ENCODE peak calls at places on chromosomes 6 and 20, in nine cellular contexts. One of them, this sample, is unnamed.

GRCh38 chr20:51756653-51757052 is 11.5 kb downstream of the ATP9A start:
- DNase-seq in IMR-90: no peak
- DNase-seq in fibroblast of lung: no peak
- DNase-seq in neuronal stem cell: no peak
- DNase-seq in HCT116: no peak
- DNase-seq in psoas muscle: no peak
- DNase-seq in CD4-positive, alpha-beta T cell: no peak
- DNase-seq in cardiac muscle cell: no peak
- DNase-seq in CD8-positive, alpha-beta T cell: no peak
- DNase-seq in this sample: no peak

GRCh38 chr20:41436679-41437078 is 70.1 kb upstream of the EMILIN3 start:
- DNase-seq in CD8-positive, alpha-beta T cell: no peak
- DNase-seq in neuronal stem cell: no peak
- DNase-seq in CD4-positive, alpha-beta T cell: no peak
- DNase-seq in HCT116: no peak
- DNase-seq in psoas muscle: no peak
- DNase-seq in IMR-90: peak; percentile 88
- DNase-seq in fibroblast of lung: peak; percentile 77
- DNase-seq in cardiac muscle cell: peak; percentile 78
- DNase-seq in this sample: peak; percentile 6

GRCh38 chr6:15352884-15353283 is 107.0 kb downstream of the JARID2 start:
- DNase-seq in IMR-90: peak; percentile 42
- DNase-seq in fibroblast of lung: peak; percentile 63
- DNase-seq in cardiac muscle cell: peak; percentile 44
- DNase-seq in psoas muscle: no peak
- DNase-seq in neuronal stem cell: no peak
- DNase-seq in CD4-positive, alpha-beta T cell: no peak
- DNase-seq in HCT116: no peak
- DNase-seq in CD8-positive, alpha-beta T cell: no peak
- DNase-seq in this sample: no peak

GRCh38 chr6:130890531-130890950 is 63.3 kb downstream of the SMLR1 start:
- DNase-seq in neuronal stem cell: no peak
- DNase-seq in CD4-positive, alpha-beta T cell: no peak
- DNase-seq in HCT116: no peak
- DNase-seq in fibroblast of lung: peak; percentile 94
- DNase-seq in CD8-positive, alpha-beta T cell: no peak
- DNase-seq in cardiac muscle cell: peak; percentile 7
- DNase-seq in psoas muscle: no peak
- DNase-seq in IMR-90: peak; percentile 96
- DNase-seq in this sample: peak; percentile 77

GRCh38 chr20:46423882-46424482 is 17.6 kb upstream of the ELMO2 start:
- DNase-seq in neuronal stem cell: no peak
- DNase-seq in CD4-positive, alpha-beta T cell: no peak
- DNase-seq in psoas muscle: no peak
- DNase-seq in IMR-90: no peak
- DNase-seq in cardiac muscle cell: peak; percentile 40
- DNase-seq in fibroblast of lung: no peak
- DNase-seq in HCT116: no peak
- DNase-seq in CD8-positive, alpha-beta T cell: no peak
- DNase-seq in this sample: no peak

GRCh38 chr20:60055740-60056139 is 97.5 kb downstream of the CDH26 start:
- DNase-seq in CD4-positive, alpha-beta T cell: no peak
- DNase-seq in neuronal stem cell: no peak
- DNase-seq in fibroblast of lung: no peak
- DNase-seq in psoas muscle: no peak
- DNase-seq in cardiac muscle cell: peak; percentile 10
- DNase-seq in HCT116: no peak
- DNase-seq in CD8-positive, alpha-beta T cell: peak; percentile 68
- DNase-seq in IMR-90: no peak
- DNase-seq in this sample: no peak

GRCh38 chr6:36962874-36963273 is 8.3 kb downstream of the PI16 start:
- DNase-seq in IMR-90: peak; percentile 51
- DNase-seq in fibroblast of lung: peak; percentile 57
- DNase-seq in psoas muscle: peak; percentile 83
- DNase-seq in neuronal stem cell: peak; percentile 71
- DNase-seq in CD4-positive, alpha-beta T cell: peak; percentile 75
- DNase-seq in CD8-positive, alpha-beta T cell: peak; percentile 76
- DNase-seq in HCT116: no peak
- DNase-seq in cardiac muscle cell: peak; percentile 71
- DNase-seq in this sample: no peak

GRCh38 chr6:56798163-56798562 is 155.5 kb upstream of the DST start:
- DNase-seq in IMR-90: peak; percentile 90
- DNase-seq in fibroblast of lung: peak; percentile 92
- DNase-seq in CD8-positive, alpha-beta T cell: no peak
- DNase-seq in neuronal stem cell: no peak
- DNase-seq in psoas muscle: no peak
- DNase-seq in CD4-positive, alpha-beta T cell: no peak
- DNase-seq in HCT116: no peak
- DNase-seq in cardiac muscle cell: no peak
- DNase-seq in this sample: no peak

GRCh38 chr6:7832904-7833752 is 77.5 kb downstream of the TXNDC5 start:
- DNase-seq in CD4-positive, alpha-beta T cell: no peak
- DNase-seq in CD8-positive, alpha-beta T cell: no peak
- DNase-seq in neuronal stem cell: no peak
- DNase-seq in fibroblast of lung: no peak
- DNase-seq in IMR-90: no peak
- DNase-seq in psoas muscle: no peak
- DNase-seq in cardiac muscle cell: no peak
- DNase-seq in HCT116: no peak
- DNase-seq in this sample: no peak

GRCh38 chr6:39614393-39614792 is 110.8 kb downstream of the KIF6 start:
- DNase-seq in neuronal stem cell: no peak
- DNase-seq in HCT116: no peak
- DNase-seq in CD8-positive, alpha-beta T cell: no peak
- DNase-seq in fibroblast of lung: no peak
- DNase-seq in cardiac muscle cell: no peak
- DNase-seq in IMR-90: no peak
- DNase-seq in CD4-positive, alpha-beta T cell: no peak
- DNase-seq in psoas muscle: no peak
- DNase-seq in this sample: no peak

GRCh38 chr6:154159126-154159525 is 120.1 kb downstream of the OPRM1 start:
- DNase-seq in CD4-positive, alpha-beta T cell: no peak
- DNase-seq in HCT116: no peak
- DNase-seq in IMR-90: no peak
- DNase-seq in fibroblast of lung: no peak
- DNase-seq in cardiac muscle cell: no peak
- DNase-seq in CD8-positive, alpha-beta T cell: no peak
- DNase-seq in neuronal stem cell: no peak
- DNase-seq in psoas muscle: no peak
- DNase-seq in this sample: no peak

GRCh38 chr6:154154389-154154967 is 115.4 kb downstream of the OPRM1 start:
- DNase-seq in CD8-positive, alpha-beta T cell: peak; percentile 71
- DNase-seq in fibroblast of lung: peak; percentile 87
- DNase-seq in neuronal stem cell: peak; percentile 61
- DNase-seq in IMR-90: peak; percentile 80
- DNase-seq in HCT116: peak; percentile 62
- DNase-seq in psoas muscle: no peak
- DNase-seq in cardiac muscle cell: peak; percentile 85
- DNase-seq in CD4-positive, alpha-beta T cell: peak; percentile 62
- DNase-seq in this sample: peak; percentile 65

GRCh38 chr6:154157082-154157481 is 118.0 kb downstream of the OPRM1 start:
- DNase-seq in CD8-positive, alpha-beta T cell: no peak
- DNase-seq in IMR-90: no peak
- DNase-seq in neuronal stem cell: no peak
- DNase-seq in cardiac muscle cell: no peak
- DNase-seq in CD4-positive, alpha-beta T cell: no peak
- DNase-seq in HCT116: no peak
- DNase-seq in fibroblast of lung: peak; percentile 10
- DNase-seq in psoas muscle: no peak
- DNase-seq in this sample: no peak

GRCh38 chr6:154156135-154156948 is 117.3 kb downstream of the OPRM1 start:
- DNase-seq in CD8-positive, alpha-beta T cell: peak; percentile 71
- DNase-seq in fibroblast of lung: peak; percentile 66
- DNase-seq in cardiac muscle cell: peak; percentile 57
- DNase-seq in HCT116: peak; percentile 52
- DNase-seq in neuronal stem cell: no peak
- DNase-seq in IMR-90: peak; percentile 45
- DNase-seq in CD4-positive, alpha-beta T cell: peak; percentile 59
- DNase-seq in psoas muscle: no peak
- DNase-seq in this sample: no peak

DNA sequence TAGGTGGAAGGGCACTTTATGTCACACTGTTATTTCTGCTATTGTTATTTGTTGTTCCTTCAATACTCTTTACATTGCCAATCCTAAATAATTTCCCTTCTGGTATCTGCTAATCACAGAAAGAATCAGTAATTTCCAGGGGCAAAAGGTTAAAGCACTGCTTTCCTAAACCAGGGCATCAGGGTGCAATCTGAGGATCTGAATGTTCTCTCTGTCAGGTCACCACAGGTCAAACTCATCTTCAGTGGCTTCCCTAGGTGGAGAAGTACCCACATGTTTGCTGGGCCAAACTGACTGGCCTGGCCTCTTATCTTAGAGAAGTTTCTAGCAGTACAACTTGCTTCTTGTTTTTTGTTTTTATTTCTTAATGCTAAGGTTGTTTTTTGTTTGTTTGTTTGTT is 118.7 kb downstream of the OPRM1 start:
- DNase-seq in HCT116: no peak
- DNase-seq in cardiac muscle cell: no peak
- DNase-seq in CD4-positive, alpha-beta T cell: no peak
- DNase-seq in IMR-90: no peak
- DNase-seq in fibroblast of lung: no peak
- DNase-seq in neuronal stem cell: no peak
- DNase-seq in CD8-positive, alpha-beta T cell: no peak
- DNase-seq in psoas muscle: no peak
- DNase-seq in this sample: no peak
- H3K27ac ChIP-seq in HCT116: no peak overlapping the region
- H3K27ac ChIP-seq in cardiac muscle cell: no peak overlapping the region
- H3K27ac ChIP-seq in CD4-positive, alpha-beta T cell: peak overlapping the region; percentile 75
- H3K27ac ChIP-seq in IMR-90: no peak overlapping the region
- H3K27ac ChIP-seq in fibroblast of lung: no peak overlapping the region
- H3K27ac ChIP-seq in neuronal stem cell: no peak overlapping the region
- H3K27ac ChIP-seq in CD8-positive, alpha-beta T cell: peak overlapping the region; percentile 42
- H3K27ac ChIP-seq in psoas muscle: no peak overlapping the region
- H3K27ac ChIP-seq in this sample: no peak overlapping the region

DNA sequence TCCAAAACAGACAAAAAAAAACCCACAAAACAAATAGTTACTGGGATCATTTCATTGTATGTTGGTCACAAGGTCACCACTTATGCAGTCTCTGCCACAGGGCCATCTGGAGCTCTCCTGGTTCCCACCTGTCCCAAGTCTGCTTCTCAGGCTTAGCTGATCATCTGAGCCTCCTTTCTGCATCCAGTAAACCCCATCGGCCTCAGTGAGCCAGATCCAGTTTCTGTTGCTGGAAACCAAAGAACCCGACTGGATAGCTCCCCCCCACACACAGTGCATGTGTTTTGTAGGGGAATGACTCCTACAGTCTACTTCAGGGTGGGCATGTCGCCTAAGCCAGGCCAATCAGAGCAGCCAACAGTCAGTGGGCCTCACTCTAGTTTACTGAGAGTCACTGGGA is 233.3 kb downstream of the PREX1 start:
- DNase-seq in IMR-90: no peak
- DNase-seq in neuronal stem cell: no peak
- DNase-seq in CD4-positive, alpha-beta T cell: no peak
- DNase-seq in psoas muscle: no peak
- DNase-seq in HCT116: no peak
- DNase-seq in fibroblast of lung: no peak
- DNase-seq in CD8-positive, alpha-beta T cell: no peak
- DNase-seq in cardiac muscle cell: no peak
- DNase-seq in this sample: no peak
- H3K27ac ChIP-seq in IMR-90: no peak overlapping the region
- H3K27ac ChIP-seq in neuronal stem cell: no peak overlapping the region
- H3K27ac ChIP-seq in CD4-positive, alpha-beta T cell: no peak overlapping the region
- H3K27ac ChIP-seq in psoas muscle: no peak overlapping the region
- H3K27ac ChIP-seq in HCT116: no peak overlapping the region
- H3K27ac ChIP-seq in fibroblast of lung: no peak overlapping the region
- H3K27ac ChIP-seq in CD8-positive, alpha-beta T cell: no peak overlapping the region
- H3K27ac ChIP-seq in cardiac muscle cell: no peak overlapping the region
- H3K27ac ChIP-seq in this sample: no peak overlapping the region

GRCh38 chr6:111231078-111231435 is 143.8 kb downstream of the SLC16A10 start:
- DNase-seq in psoas muscle: no peak
- DNase-seq in HCT116: no peak
- DNase-seq in fibroblast of lung: no peak
- DNase-seq in CD8-positive, alpha-beta T cell: no peak
- DNase-seq in IMR-90: no peak
- DNase-seq in cardiac muscle cell: no peak
- DNase-seq in CD4-positive, alpha-beta T cell: no peak
- DNase-seq in neuronal stem cell: no peak
- DNase-seq in this sample: no peak

GRCh38 chr6:111230351-111231077 is 143.2 kb downstream of the SLC16A10 start:
- DNase-seq in CD4-positive, alpha-beta T cell: no peak
- DNase-seq in neuronal stem cell: no peak
- DNase-seq in fibroblast of lung: peak; percentile 93
- DNase-seq in HCT116: no peak
- DNase-seq in IMR-90: peak; percentile 88
- DNase-seq in psoas muscle: no peak
- DNase-seq in CD8-positive, alpha-beta T cell: no peak
- DNase-seq in cardiac muscle cell: peak; percentile 81
- DNase-seq in this sample: no peak

GRCh38 chr6:111222341-111222740 is 135.0 kb downstream of the SLC16A10 start:
- DNase-seq in HCT116: no peak
- DNase-seq in fibroblast of lung: no peak
- DNase-seq in IMR-90: no peak
- DNase-seq in CD8-positive, alpha-beta T cell: no peak
- DNase-seq in CD4-positive, alpha-beta T cell: no peak
- DNase-seq in cardiac muscle cell: no peak
- DNase-seq in psoas muscle: no peak
- DNase-seq in neuronal stem cell: no peak
- DNase-seq in this sample: no peak

DNA sequence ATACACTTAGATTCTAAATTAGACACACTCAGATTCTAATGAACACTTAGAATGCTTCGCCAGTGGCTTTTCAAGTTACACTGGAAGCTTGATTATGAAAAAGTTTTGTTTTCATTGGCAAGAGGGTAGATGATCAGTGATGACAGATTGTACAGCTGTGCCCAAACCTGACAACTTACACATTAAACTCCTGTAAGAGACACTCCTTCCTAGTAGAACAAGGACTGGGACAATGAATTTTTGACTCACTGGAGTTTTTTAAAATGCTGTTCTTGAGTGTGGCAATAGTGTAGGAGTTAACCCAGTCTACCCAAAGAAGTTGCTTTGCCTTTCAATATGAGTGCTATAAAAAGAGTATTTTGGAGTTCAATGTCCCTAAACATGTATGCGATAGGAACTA is 140.8 kb downstream of the SLC16A10 start:
- DNase-seq in neuronal stem cell: no peak
- DNase-seq in fibroblast of lung: peak; percentile 47
- DNase-seq in IMR-90: no peak
- DNase-seq in psoas muscle: no peak
- DNase-seq in CD8-positive, alpha-beta T cell: no peak
- DNase-seq in cardiac muscle cell: peak; percentile 44
- DNase-seq in CD4-positive, alpha-beta T cell: no peak
- DNase-seq in HCT116: no peak
- DNase-seq in this sample: no peak
- H3K27ac ChIP-seq in neuronal stem cell: no peak overlapping the region
- H3K27ac ChIP-seq in fibroblast of lung: peak overlapping the region; percentile 66
- H3K27ac ChIP-seq in IMR-90: peak overlapping the region; percentile 18
- H3K27ac ChIP-seq in psoas muscle: peak overlapping the region; percentile 89
- H3K27ac ChIP-seq in CD8-positive, alpha-beta T cell: no peak overlapping the region
- H3K27ac ChIP-seq in cardiac muscle cell: no peak overlapping the region
- H3K27ac ChIP-seq in CD4-positive, alpha-beta T cell: no peak overlapping the region
- H3K27ac ChIP-seq in HCT116: no peak overlapping the region
- H3K27ac ChIP-seq in this sample: peak overlapping the region; percentile 40

DNA sequence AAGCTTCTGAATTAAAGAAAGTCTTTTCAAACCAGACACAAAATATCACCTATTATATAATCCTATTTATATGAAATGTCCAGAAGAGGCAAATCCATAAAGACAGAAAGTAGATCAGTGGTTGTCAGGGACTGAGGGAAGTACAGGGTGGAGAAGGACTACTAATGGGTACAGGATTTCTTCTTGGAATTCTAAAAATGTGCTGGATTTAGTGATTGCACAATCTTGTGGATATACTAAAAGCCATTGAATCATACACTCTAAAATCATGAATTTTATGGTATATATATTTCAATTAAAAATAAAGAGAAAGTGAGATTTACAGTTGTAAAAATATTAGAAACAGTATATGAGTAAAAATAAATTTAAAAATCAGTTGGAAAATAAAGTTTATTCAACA is 18.7 kb upstream of the MC3R start:
- DNase-seq in CD8-positive, alpha-beta T cell: no peak
- DNase-seq in IMR-90: no peak
- DNase-seq in neuronal stem cell: no peak
- DNase-seq in psoas muscle: no peak
- DNase-seq in fibroblast of lung: no peak
- DNase-seq in cardiac muscle cell: no peak
- DNase-seq in CD4-positive, alpha-beta T cell: no peak
- DNase-seq in HCT116: no peak
- DNase-seq in this sample: no peak
- H3K27ac ChIP-seq in CD8-positive, alpha-beta T cell: no peak overlapping the region
- H3K27ac ChIP-seq in IMR-90: no peak overlapping the region
- H3K27ac ChIP-seq in neuronal stem cell: no peak overlapping the region
- H3K27ac ChIP-seq in psoas muscle: no peak overlapping the region
- H3K27ac ChIP-seq in fibroblast of lung: no peak overlapping the region
- H3K27ac ChIP-seq in cardiac muscle cell: no peak overlapping the region
- H3K27ac ChIP-seq in CD4-positive, alpha-beta T cell: no peak overlapping the region
- H3K27ac ChIP-seq in HCT116: no peak overlapping the region
- H3K27ac ChIP-seq in this sample: no peak overlapping the region

This sample was measured in AG04450.